ENCODE peak calls at places on chromosomes 16 and 17, in seven cellular contexts. Y is NCI-H69, O is skeletal muscle cell, U is D341Med, C is NCI-H1930, H is EL, A is COR-L47. W is an unnamed sample.
A peak's percentile ranks its signal among the peaks of the same experiment; 100 is the strongest.

GRCh38 chr17:74199306-74200092 is 4.0 kb upstream of the RPL38 start:
- DNase-seq in Y (peak; percentile 84), O (no peak), U (peak; percentile 93), C (peak; percentile 75), H (peak; percentile 57), A (peak; percentile 19), W (peak; percentile 76)

GRCh38 chr17:57016764-57017116 is 38.8 kb downstream of the SCPEP1 start:
- DNase-seq in Y (no peak), O (no peak), U (no peak), C (no peak), H (peak; percentile 33), A (no peak), W (no peak)

GRCh38 chr16:55323637-55324490 is at the start of gene IRX6:
- DNase-seq in Y (peak; percentile 8), O (no peak), U (no peak), C (peak; percentile 67), H (no peak), A (no peak), W (peak; percentile 87)

GRCh38 chr16:65758620-65759019 is 607.9 kb upstream of the CDH5 start:
- DNase-seq in Y (no peak), O (no peak), U (no peak), C (no peak), H (no peak), A (no peak), W (peak; percentile 27)

GRCh38 chr17:11608396-11608795 is 10.1 kb downstream of the DNAH9 start:
- DNase-seq in Y (no peak), O (no peak), U (no peak), C (no peak), H (no peak), A (no peak), W (peak; percentile 87)

GRCh38 chr16:84138824-84139627 is 6.0 kb downstream of the HSDL1 start:
- DNase-seq in Y (peak; percentile 53), O (no peak), U (no peak), C (no peak), H (no peak), A (no peak), W (peak; percentile 90)

GRCh38 chr17:57723427-57724037 is 21.6 kb downstream of the CCDC182 start:
- DNase-seq in Y (no peak), O (no peak), U (no peak), C (no peak), H (no peak), A (no peak), W (peak; percentile 56)

GRCh38 chr16:14606102-14606501 is 24.0 kb downstream of the PARN start:
- DNase-seq in Y (no peak), O (no peak), U (no peak), C (no peak), H (no peak), A (no peak), W (peak; percentile 51)

GRCh38 chr17:59476413-59476812 is 89.0 kb upstream of the DHX40 start:
- DNase-seq in Y (no peak), O (no peak), U (no peak), C (no peak), H (no peak), A (no peak), W (no peak)

GRCh38 chr17:74446551-74447500 is 14.9 kb downstream of the GPRC5C start:
- DNase-seq in Y (no peak), O (no peak), U (no peak), C (no peak), H (no peak), A (no peak), W (peak; percentile 36)

W was measured in left kidney.